ENCODE peak calls at places on chromosomes 12 and 14, in six cellular contexts. M, S, O, A, Q and J are unnamed samples. For H3K27me3, the result is how much of the 10 kb centered on the place peaks cover.

GRCh38 chr12:121992059-121992879 is 29.4 kb upstream of the BCL7A start:
- DNase-seq in M (no peak), S (peak), O (peak), A (peak), Q (peak), J (peak)

GRCh38 chr14:21036746-21037145 is 2.1 kb upstream of the RNASE13 start:
- DNase-seq in M (no peak), S (no peak), O (no peak), A (no peak), Q (no peak), J (no peak)

GRCh38 chr12:19576421-19576925 is 137.2 kb downstream of the AEBP2 start:
- DNase-seq in M (no peak), S (peak), O (no peak), A (no peak), Q (no peak), J (no peak)

GRCh38 chr12:51722387-51722786 is 126.1 kb downstream of the FIGNL2 start:
- DNase-seq in M (no peak), S (no peak), O (no peak), A (no peak), Q (no peak), J (no peak)

GRCh38 chr14:64952598-64953309 is 10.2 kb upstream of the GPX2 start:
- DNase-seq in M (no peak), S (no peak), O (no peak), A (no peak), Q (peak), J (no peak)

GRCh38 chr14:90642239-90642717 is 174.0 kb downstream of the TTC7B start:
- DNase-seq in M (no peak), S (no peak), O (no peak), A (no peak), Q (peak), J (no peak)

GRCh38 chr12:76266797-76267196 is 81.4 kb downstream of the BBS10 start:
- DNase-seq in M (no peak), S (peak), O (peak), A (peak), Q (peak), J (peak)

GRCh38 chr14:61568572-61569011 is 126.7 kb upstream of the HIF1A start:
- DNase-seq in M (peak), S (no peak), O (peak), A (peak), Q (no peak), J (no peak)

GRCh38 chr14:59482471-59483331 is 1.5 kb downstream of the L3HYPDH start:
- DNase-seq in M (peak), S (peak), O (no peak), A (peak), Q (peak), J (peak)

GRCh38 chr12:26633591-26634210 is 199.3 kb downstream of the ITPR2 start:
- DNase-seq in M (no peak), S (no peak), O (no peak), A (no peak), Q (peak), J (peak)

GRCh38 chr12:88142610-88142991 is 494 bp downstream of the TMTC3 start:
- DNase-seq in M (peak), S (no peak), O (peak), A (peak), Q (no peak), J (no peak)

GRCh38 chr12:124442772-124443445 is 124.5 kb downstream of the NCOR2 start:
- DNase-seq in M (no peak), S (no peak), O (no peak), A (no peak), Q (peak), J (peak)

GRCh38 chr14:76946753-76947077 is 81.8 kb downstream of the IRF2BPL start:
- DNase-seq in M (no peak), S (no peak), O (no peak), A (no peak), Q (no peak), J (no peak)

GRCh38 chr14:64721391-64721791 is 17.2 kb downstream of the PLEKHG3 start:
- DNase-seq in M (peak), S (no peak), O (no peak), A (no peak), Q (peak), J (peak)

GRCh38 chr12:32569256-32569655 is 109.8 kb upstream of the DNM1L start:
- DNase-seq in M (no peak), S (no peak), O (no peak), A (no peak), Q (no peak), J (no peak)

GRCh38 chr14:55756078-55756477 is 176.1 kb downstream of the KTN1 start:
- DNase-seq in M (no peak), S (no peak), O (no peak), A (no peak), Q (no peak), J (no peak)

GRCh38 chr12:52907092-52907810 is 2.4 kb upstream of the KRT8 start:
- DNase-seq in M (peak), S (no peak), O (peak), A (peak), Q (peak), J (no peak)

GRCh38 chr12:4579305-4580097 is 17.5 kb downstream of the DYRK4 start:
- DNase-seq in M (no peak), S (no peak), O (no peak), A (peak), Q (peak), J (no peak)

GRCh38 chr12:114952573-114953196 is 268.7 kb upstream of the TBX3 start:
- DNase-seq in M (no peak), S (no peak), O (no peak), A (peak), Q (peak), J (no peak)

DNA sequence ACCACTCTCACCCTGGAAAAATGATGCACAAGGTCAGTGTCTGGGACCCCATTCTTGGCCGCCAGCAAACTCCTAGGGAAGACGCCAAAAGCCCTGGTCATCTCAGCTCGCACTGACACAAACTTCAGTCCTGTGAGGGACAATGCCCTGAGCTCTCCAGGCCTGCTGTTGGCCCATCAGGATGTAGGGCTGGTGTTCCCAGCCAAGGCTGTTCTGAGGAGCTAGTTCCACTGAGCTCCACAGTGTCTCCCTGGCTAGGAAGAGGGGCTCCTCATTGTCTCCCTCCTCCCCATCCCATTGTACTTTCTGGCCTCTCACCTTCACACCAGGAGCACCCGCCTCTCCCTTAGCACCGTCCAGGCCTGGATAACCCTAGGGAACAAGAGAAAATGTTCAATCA is 10.8 kb downstream of the COL2A1 start:
- DNase-seq in M (no peak), S (no peak), O (no peak), A (no peak), Q (no peak), J (no peak)
- H3K27me3 ChIP-seq in M (under half), S (half or more), O (under half), A (under half), Q (under half), J (under half)

DNA sequence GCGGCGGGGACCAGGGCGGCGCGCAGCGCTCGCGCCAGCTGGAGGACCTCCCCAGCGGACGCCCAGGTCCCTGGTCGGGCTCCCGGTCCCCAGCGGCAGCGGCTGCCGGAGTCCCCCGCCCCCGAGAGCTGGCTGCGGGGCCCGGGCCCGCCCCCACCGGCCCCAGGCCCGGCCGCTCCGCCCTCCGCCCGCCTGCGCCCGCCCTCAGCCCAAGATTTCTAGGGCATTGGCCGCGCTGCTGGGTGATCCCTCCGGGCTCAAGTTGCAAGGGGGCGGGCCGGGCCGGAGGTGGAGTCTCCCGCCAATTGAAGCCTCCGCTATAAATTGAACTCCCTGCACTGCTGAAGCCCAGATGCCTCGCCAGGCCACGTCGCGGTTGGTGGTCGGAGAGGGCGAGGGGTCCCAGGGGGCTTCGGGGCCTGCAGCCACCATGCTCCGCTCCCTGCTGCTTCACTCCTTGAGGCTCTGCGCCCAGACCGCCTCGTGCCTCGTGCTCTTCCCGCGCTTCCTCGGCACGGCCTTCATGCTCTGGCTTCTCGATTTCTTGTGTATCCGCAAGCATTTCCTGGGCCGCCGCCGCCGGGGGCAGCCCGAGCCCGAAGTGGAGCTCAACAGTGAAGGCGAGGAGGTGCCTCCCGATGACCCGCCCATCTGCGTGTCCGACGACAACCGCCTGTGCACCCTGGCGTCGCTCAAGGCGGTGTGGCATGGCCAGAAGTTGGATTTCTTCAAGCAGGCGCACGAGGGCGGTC is at the start of gene DIO3:
- DNase-seq in M (peak), S (no peak), O (peak), A (no peak), Q (peak), J (peak)
- H3K4me3 ChIP-seq in M (no peak), S (no peak), O (peak), A (no peak), Q (no peak), J (no peak)

DNA sequence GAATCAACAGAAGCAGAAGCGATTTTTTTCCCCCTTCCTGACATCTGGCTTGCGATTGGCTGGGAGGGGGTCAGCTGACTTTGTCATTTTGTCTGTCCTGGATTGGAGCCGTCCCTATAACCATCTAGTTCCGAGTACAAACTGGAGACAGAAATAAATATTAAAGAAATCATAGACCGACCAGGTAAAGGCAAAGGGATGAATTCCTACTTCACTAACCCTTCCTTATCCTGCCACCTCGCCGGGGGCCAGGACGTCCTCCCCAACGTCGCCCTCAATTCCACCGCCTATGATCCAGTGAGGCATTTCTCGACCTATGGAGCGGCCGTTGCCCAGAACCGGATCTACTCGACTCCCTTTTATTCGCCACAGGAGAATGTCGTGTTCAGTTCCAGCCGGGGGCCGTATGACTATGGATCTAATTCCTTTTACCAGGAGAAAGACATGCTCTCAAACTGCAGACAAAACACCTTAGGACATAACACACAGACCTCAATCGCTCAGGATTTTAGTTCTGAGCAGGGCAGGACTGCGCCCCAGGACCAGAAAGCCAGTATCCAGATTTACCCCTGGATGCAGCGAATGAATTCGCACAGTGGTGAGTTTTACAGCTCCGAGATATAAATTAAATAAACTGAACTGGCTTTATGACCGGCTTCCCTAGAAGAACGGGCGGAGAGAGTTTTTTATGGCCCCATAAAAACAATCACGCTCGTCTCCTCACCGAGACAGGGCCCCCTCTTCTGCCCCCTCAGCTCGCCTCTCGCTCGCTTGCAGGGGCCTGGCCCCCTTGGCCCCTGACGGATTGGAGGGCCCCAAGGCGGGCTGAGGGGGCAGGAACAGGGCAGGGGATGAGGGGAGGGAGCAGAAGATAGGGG is at the start of gene HOXC6:
- DNase-seq in M (no peak), S (no peak), O (no peak), A (peak), Q (no peak), J (no peak)
- H3K27me3 ChIP-seq in M (half or more), S (half or more), O (half or more), A (under half), Q (half or more), J (under half)

GRCh38 chr14:88552859-88553258 is 1.9 kb downstream of the PTPN21 start:
- DNase-seq in M (no peak), S (no peak), O (no peak), A (no peak), Q (no peak), J (no peak)

GRCh38 chr14:88551936-88552565 is 2.8 kb downstream of the PTPN21 start:
- DNase-seq in M (peak), S (no peak), O (no peak), A (no peak), Q (peak), J (peak)

GRCh38 chr14:88553886-88554457 is 835 bp downstream of the PTPN21 start:
- DNase-seq in M (no peak), S (no peak), O (no peak), A (no peak), Q (peak), J (no peak)

GRCh38 chr14:88550078-88550477 is 4.7 kb downstream of the PTPN21 start:
- DNase-seq in M (no peak), S (no peak), O (no peak), A (no peak), Q (no peak), J (no peak)

DNA sequence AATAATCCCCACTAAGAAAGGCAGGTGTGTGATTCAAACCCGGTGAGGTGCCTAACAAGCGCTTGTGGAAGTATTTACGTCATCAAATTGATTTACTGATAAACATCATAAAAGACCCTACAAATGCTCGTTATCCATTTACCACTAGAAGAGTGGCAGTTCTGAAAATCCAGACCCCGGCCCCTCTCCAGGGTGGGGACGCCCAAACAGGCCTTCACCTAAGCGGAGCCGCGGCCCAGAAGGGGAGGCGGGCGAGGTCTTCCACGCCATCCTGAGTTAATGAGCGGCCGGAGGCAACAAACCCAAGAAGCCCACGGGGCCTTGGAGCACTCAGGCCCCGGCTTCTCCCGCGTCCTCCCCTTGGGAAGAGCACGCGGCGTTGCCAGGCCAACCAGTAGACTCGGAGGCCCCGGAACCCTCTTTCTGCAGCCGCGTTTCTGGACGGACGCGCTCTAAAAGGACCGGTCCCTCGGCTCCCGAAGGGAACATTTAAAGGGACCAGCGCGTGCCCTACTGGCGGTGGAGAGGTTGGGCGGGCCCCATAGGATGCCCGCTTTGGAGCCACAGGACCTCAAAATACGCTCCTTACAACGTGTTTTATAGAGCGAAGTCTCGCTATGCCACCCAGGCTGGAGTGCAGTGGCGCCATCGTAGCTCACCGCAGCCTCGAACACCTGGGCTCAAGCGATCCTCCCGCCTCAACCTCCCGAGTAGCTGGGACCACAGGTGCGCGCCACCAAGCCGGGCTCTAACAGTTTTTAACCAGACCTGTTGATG is 3.5 kb downstream of the PTPN21 start:
- DNase-seq in M (peak), S (peak), O (peak), A (peak), Q (peak), J (peak)
- H3K4me3 ChIP-seq in M (peak), S (peak), O (peak), A (peak), Q (peak), J (peak)

GRCh38 chr12:64825143-64826011 is 930 bp downstream of the TBC1D30 start:
- DNase-seq in M (no peak), S (no peak), O (no peak), A (no peak), Q (no peak), J (no peak)

GRCh38 chr12:64821116-64821630 is 3.3 kb upstream of the TBC1D30 start:
- DNase-seq in M (no peak), S (no peak), O (no peak), A (no peak), Q (no peak), J (no peak)

GRCh38 chr12:64826234-64826633 is 1.8 kb downstream of the TBC1D30 start:
- DNase-seq in M (peak), S (no peak), O (peak), A (peak), Q (peak), J (peak)

GRCh38 chr12:64824130-64824499 is 332 bp upstream of the TBC1D30 start:
- DNase-seq in M (no peak), S (no peak), O (no peak), A (no peak), Q (peak), J (no peak)

DNA sequence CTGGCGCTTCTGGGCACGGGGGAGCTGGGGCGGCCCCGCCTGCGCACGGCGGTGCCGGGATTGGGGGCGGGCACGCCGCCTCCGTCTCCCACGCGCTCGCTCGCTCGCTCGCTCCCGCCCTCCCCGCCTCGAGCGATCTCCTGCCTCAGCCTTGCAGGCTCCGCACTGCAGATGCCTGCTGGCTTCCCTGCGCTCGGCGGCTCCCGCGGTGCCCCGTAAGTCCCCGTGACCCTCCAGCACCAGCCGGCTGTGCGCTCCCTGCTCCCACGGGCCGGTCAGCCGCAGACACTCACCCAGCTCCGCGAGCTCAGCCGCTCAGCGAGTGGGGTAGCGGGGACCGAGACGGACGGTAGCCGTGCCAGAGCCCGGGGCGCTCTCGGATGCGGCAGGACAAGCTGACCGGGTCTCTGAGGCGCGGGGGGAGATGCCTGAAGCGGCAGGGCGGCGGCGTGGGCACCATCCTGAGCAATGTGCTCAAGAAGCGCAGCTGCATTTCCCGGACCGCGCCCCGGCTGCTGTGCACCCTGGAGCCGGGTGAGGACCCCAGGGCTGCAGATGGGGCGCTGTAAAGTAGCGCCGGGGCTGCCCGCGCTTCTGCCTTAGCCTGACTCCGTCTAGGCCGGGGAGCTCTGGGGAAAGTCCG is at the start of gene TBC1D30:
- DNase-seq in M (no peak), S (no peak), O (peak), A (peak), Q (peak), J (peak)
- H3K27me3 ChIP-seq in M (under half), S (under half), O (under half), A (under half), Q (half or more), J (under half)

GRCh38 chr14:34231626-34232025 is 230.4 kb downstream of the SPTSSA start:
- DNase-seq in M (no peak), S (no peak), O (no peak), A (no peak), Q (no peak), J (peak)

GRCh38 chr14:34228663-34229001 is 233.4 kb downstream of the SPTSSA start:
- DNase-seq in M (no peak), S (no peak), O (no peak), A (no peak), Q (no peak), J (no peak)

GRCh38 chr14:34224221-34224620 is 237.8 kb downstream of the SPTSSA start:
- DNase-seq in M (no peak), S (no peak), O (no peak), A (no peak), Q (no peak), J (no peak)

GRCh38 chr14:34229140-34229539 is 232.9 kb downstream of the SPTSSA start:
- DNase-seq in M (no peak), S (no peak), O (no peak), A (no peak), Q (no peak), J (no peak)

DNA sequence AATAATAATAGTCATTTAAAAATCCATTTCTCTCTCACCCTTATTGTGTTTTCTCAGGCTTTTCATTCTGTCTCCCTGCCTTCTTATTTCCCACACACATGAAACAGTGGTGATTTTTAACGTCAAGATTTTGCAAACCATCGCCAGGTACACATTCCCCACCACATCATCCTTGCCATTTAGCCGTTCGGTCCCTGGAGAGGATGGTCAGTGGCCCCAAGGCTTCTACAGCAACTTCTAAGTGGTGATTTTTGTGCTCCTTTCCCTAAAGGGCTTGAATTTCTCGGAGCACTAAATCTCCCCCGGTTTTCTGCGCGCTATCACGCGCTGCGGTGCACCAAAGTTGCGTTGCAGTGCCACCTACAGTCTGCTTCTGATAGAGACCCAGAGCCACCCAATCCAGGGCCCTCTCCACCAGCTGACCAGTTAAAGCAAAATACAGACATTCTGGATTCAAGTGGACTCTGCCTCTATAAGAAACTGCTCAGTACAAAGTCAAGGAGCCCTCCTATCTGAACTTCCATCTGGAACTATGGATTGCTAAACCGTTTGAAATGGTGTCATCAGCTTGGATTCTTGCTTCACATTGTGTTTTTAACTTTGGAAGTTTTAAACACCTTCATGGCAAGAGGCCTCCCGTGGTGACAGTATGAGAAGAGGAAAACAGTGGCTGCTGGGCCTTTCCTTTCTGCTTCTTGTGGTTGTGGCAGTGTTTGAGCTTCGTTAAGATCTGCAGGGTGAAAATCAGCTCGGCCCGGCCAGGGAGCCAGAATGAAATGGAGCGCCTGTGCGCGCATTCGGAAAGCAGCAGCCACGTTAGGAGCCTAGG is 234.0 kb downstream of the SPTSSA start:
- DNase-seq in M (peak), S (peak), O (peak), A (peak), Q (peak), J (peak)
- H3K4me3 ChIP-seq in M (no peak), S (no peak), O (no peak), A (no peak), Q (peak), J (no peak)